ENCODE peak calls at places on chromosomes 7 and 10, in seven cellular contexts. Y, H, A, O, N, X and R are unnamed samples.
A peak's percentile ranks its signal among the peaks of the same experiment; 100 is the strongest.

GRCh38 chr10:91024541-91024940 is 103.7 kb upstream of the ANKRD1 start:
- DNase-seq in Y (no peak), H (no peak), A (no peak), O (no peak), N (no peak), X (no peak), R (no peak)

GRCh38 chr7:29275018-29275318 is 80.4 kb downstream of the CHN2 start:
- DNase-seq in Y (no peak), H (no peak), A (no peak), O (no peak), N (no peak), X (no peak), R (no peak)

GRCh38 chr7:16564909-16565426 is 38.3 kb downstream of the LRRC72 start:
- DNase-seq in Y (no peak), H (peak; percentile 59), A (peak; percentile 64), O (peak; percentile 71), N (no peak), X (no peak), R (no peak)

GRCh38 chr7:151444632-151445031 is 4.7 kb upstream of the CRYGN start:
- DNase-seq in Y (no peak), H (no peak), A (no peak), O (no peak), N (no peak), X (no peak), R (no peak)

GRCh38 chr10:132685121-132685891 is 100.6 kb downstream of the NKX6-2 start:
- DNase-seq in Y (peak; percentile 72), H (no peak), A (no peak), O (peak; percentile 61), N (peak; percentile 65), X (peak; percentile 61), R (peak; percentile 75)

GRCh38 chr7:95545007-95545615 is 51.2 kb downstream of the PDK4 start:
- DNase-seq in Y (peak; percentile 83), H (peak; percentile 68), A (peak; percentile 83), O (peak; percentile 86), N (peak; percentile 81), X (peak; percentile 73), R (no peak)

GRCh38 chr7:105118612-105119600 is 104.9 kb downstream of the KMT2E start:
- DNase-seq in Y (no peak), H (no peak), A (no peak), O (no peak), N (no peak), X (no peak), R (no peak)

GRCh38 chr10:53744176-53744575 is 971.6 kb upstream of the MBL2 start:
- DNase-seq in Y (no peak), H (no peak), A (no peak), O (no peak), N (no peak), X (no peak), R (no peak)

GRCh38 chr10:62095341-62096071 is 173.1 kb downstream of the RTKN2 start:
- DNase-seq in Y (no peak), H (no peak), A (peak; percentile 86), O (peak; percentile 89), N (no peak), X (no peak), R (no peak)

GRCh38 chr7:129559564-129559963 is 52.0 kb upstream of the NRF1 start:
- DNase-seq in Y (no peak), H (no peak), A (no peak), O (no peak), N (no peak), X (no peak), R (no peak)

GRCh38 chr7:119842786-119843185 is 430.2 kb upstream of the KCND2 start:
- DNase-seq in Y (no peak), H (no peak), A (no peak), O (no peak), N (no peak), X (no peak), R (no peak)

GRCh38 chr10:110321869-110322620 is 17.3 kb upstream of the SMNDC1 start:
- DNase-seq in Y (no peak), H (no peak), A (no peak), O (no peak), N (no peak), X (no peak), R (no peak)

GRCh38 chr7:29281782-29282541 is 87.4 kb downstream of the CHN2 start:
- DNase-seq in Y (peak; percentile 69), H (no peak), A (no peak), O (peak; percentile 74), N (peak; percentile 63), X (no peak), R (no peak)

GRCh38 chr10:36888925-36889573 is 236.3 kb upstream of the ANKRD30A start:
- DNase-seq in Y (no peak), H (peak; percentile 7), A (peak; percentile 13), O (peak; percentile 3), N (no peak), X (no peak), R (no peak)

GRCh38 chr10:689433-690226 is at the start of gene DIP2C:
- DNase-seq in Y (peak; percentile 92), H (peak; percentile 83), A (peak; percentile 41), O (peak; percentile 76), N (peak; percentile 83), X (peak; percentile 85), R (no peak)

GRCh38 chr10:17835688-17836087 is 26.5 kb downstream of the MRC1 start:
- DNase-seq in Y (no peak), H (peak; percentile 78), A (no peak), O (peak; percentile 56), N (no peak), X (no peak), R (no peak)

GRCh38 chr7:19215421-19215820 is 70.2 kb upstream of the FERD3L start:
- DNase-seq in Y (no peak), H (no peak), A (no peak), O (peak; percentile 71), N (no peak), X (no peak), R (no peak)

GRCh38 chr10:22344204-22344603 is 1.1 kb upstream of the SPAG6 start:
- DNase-seq in Y (no peak), H (no peak), A (no peak), O (no peak), N (no peak), X (no peak), R (no peak)

GRCh38 chr7:94249631-94250030 is 145.1 kb upstream of the COL1A2 start:
- DNase-seq in Y (no peak), H (no peak), A (no peak), O (no peak), N (no peak), X (no peak), R (no peak)

DNA sequence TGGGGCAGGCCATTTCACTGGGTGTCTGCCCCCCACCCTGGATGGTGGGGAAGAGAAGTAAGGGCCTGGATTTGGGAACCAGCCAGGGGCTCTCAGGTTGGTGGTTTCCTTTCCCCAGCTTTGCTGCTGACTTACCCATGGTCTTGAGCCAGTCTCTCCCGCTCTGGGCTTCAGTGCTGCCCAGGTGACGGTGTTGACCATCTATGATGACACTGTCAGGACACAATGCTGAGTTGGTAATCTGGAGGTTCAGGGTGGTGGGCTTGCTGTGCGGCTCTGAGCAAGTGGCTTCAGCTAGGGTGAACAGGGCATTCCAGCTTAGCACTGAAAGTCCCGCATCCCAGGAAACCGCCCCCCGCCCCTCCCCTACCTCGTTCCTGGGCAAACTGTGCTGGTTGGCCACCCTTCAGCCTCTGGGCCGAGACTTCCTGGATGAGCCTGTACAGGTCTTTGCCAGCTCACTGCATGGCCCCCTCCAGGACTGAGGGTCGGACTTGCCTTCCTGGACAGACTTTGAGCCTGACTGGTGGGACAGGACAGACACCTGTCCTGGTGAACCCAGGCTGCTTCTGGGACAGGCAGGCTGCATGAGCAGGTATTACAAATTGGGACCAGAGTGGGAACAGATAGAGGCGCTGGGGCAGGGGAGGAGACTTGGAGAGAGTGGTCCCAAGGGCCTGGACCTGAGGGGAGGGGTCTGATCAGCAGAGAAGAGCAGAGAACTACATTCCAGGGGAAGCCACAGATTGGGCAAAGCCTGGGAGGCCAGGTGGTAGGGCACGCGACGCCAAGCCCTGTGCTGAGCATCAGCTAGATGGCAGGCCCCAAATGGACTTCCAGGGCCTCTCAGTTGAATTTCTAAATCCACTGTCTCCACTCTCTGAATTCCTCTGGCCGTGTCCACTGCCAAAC is 19.9 kb upstream of the ZMIZ1 start:
- DNase-seq in Y (peak; percentile 60), H (no peak), A (no peak), O (no peak), N (peak; percentile 61), X (peak; percentile 62), R (peak; percentile 72)
- H3K27ac ChIP-seq in Y (no peak overlapping the region), H (peak overlapping the region; percentile 45), A (no peak overlapping the region), O (no peak overlapping the region), N (no peak overlapping the region), X (no peak overlapping the region), R (no peak overlapping the region)

DNA sequence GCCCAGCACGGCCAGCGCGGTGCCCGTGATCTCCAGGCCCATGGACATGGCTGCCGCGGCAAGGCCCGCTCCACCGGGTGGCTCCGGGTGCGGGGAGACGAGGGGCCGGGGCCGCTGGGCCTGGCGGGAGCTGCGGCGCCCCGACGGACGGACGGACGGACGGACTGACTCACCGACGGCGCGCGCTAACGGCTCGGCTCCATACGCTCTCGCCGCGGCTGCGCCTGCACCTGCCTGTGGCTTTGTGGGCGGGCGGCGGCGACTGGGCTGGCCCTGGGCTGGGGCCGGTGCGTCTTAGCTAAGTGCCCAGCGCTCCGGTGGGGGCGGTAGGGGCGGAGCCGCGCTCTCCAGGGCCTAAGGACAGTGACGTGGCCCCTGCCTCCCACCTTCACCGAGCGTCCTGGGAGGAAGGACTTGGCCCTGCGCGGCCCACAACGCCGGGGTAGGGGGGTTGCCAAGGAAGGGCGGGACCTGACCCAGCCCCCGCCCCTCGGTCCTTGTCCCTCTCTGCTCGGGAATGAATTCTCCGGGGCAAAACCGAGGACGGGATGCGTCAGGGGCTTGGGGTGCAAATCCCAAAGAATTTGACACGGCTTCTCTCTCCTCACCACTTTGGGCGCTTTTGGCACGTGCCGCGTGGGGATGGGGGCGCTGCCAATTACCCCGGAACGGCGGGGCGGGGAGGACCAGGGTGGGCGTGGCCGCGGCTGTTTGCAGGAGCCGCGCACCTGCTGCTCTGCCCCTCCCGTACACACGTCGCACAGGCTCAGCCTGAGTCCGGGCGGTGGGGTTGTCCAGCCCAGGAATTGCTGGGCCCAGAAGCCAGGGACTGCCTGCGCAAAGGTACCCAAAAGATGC is at the start of gene CLDN3:
- DNase-seq in Y (no peak), H (peak; percentile 51), A (no peak), O (no peak), N (no peak), X (no peak), R (no peak)
- TF ChIP-seq CTCF in Y (no peak), H (no peak), A (no peak), O (no peak), N (no peak), X (no peak), R (no peak)

DNA sequence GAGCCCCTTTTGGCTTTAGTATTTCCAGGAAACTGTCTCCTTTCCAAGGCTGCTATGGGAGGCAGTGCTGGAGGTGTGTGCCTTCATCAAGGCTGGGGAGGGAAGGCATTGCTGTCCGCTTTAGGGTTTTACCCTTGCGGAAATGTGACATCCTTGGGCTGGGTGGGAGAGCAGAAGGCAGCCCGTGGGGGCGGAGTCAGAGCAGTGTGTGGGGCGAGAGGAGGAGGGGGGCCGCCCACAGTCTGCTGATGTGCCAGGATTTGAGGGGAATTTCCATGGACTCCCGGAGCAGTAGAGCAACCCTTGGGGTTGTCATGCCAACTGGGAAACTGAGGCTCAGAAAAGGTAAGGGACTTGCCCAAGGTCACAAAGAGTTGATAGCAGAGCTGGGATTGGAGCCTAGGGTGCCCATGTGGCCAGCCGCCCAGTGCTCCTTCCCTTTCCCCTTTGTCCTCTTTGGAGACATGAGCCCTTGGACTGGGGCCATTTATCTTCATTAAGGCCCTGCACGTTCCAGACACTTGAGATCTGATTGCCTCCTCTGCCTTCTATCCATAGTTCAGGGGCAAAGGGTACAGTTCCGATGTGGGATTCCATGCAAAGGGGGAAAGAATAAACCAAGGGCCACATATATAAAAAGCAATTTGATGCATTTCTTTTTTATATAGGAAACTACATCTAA is 22.2 kb downstream of the TSPAN15 start:
- DNase-seq in Y (peak; percentile 80), H (no peak), A (no peak), O (no peak), N (no peak), X (no peak), R (no peak)
- H3K27ac ChIP-seq in Y (peak overlapping the region; percentile 91), H (peak overlapping the region; percentile 88), A (no peak overlapping the region), O (no peak overlapping the region), N (no peak overlapping the region), X (peak overlapping the region; percentile 92), R (peak overlapping the region; percentile 39)

GRCh38 chr10:80506836-80507483 is 30.7 kb upstream of the SH2D4B start:
- DNase-seq in Y (peak; percentile 55), H (no peak), A (no peak), O (no peak), N (no peak), X (peak; percentile 48), R (no peak)
- TF ChIP-seq CTCF in Y (no peak), H (no peak), A (no peak), O (no peak), N (no peak), X (no peak), R (no peak)